ENCODE peak calls at places on chromosomes 12 and 14, in six cellular contexts. C is stimulated activated CD8-positive, alpha-beta memory T cell treated with anti-CD3 and anti-CD28 coated beads, Interleukin-12 subunit alpha, Interleukin-12 subunit beta, amount 100 ng/mL, for 4 hours; P is SHP77; X is CD8-positive, alpha-beta T cell; I is DND-41; S is KBM-7. Y is an unnamed sample.

GRCh38 chr14:75247286-75247922 is 31.2 kb upstream of the FOS start:
- DNase-seq in X (peak), P (no peak), S (peak), I (peak), C (peak), Y (no peak)

GRCh38 chr14:50823763-50824636 is 7.0 kb downstream of the NIN start:
- DNase-seq in S (peak), I (no peak), P (no peak), X (no peak), C (no peak), Y (no peak)

GRCh38 chr14:23121401-23121800 is 2.3 kb upstream of the CEBPE start:
- DNase-seq in C (no peak), S (no peak), I (no peak), P (no peak), X (no peak), Y (peak)

GRCh38 chr12:34597548-34598351 is 575.5 kb downstream of the ALG10 start:
- DNase-seq in C (no peak), I (no peak), P (no peak), X (no peak), S (no peak), Y (no peak)

GRCh38 chr12:120367924-120368788 is 808 bp downstream of the MSI1 start:
- DNase-seq in C (no peak), S (no peak), X (no peak), I (no peak), P (no peak), Y (no peak)

GRCh38 chr14:75578099-75578785 is at the start of gene FLVCR2:
- DNase-seq in C (peak), I (no peak), X (peak), P (no peak), S (peak), Y (peak)

GRCh38 chr12:27779837-27780611 is at the start of the genes KLHL42 and MANSC4:
- DNase-seq in C (peak), S (peak), P (peak), I (peak), X (peak), Y (peak)

GRCh38 chr14:50830932-50831703 is at the start of gene NIN:
- DNase-seq in S (peak), X (peak), I (peak), C (peak), P (peak), Y (peak)

GRCh38 chr12:54016478-54016964 is 7.7 kb downstream of the HOXC8 start:
- DNase-seq in C (no peak), X (no peak), S (no peak), I (no peak), P (peak), Y (peak)

GRCh38 chr12:108099085-108099484 is 30.0 kb upstream of the WSCD2 start:
- DNase-seq in X (no peak), I (no peak), S (peak), C (no peak), P (no peak), Y (peak)

GRCh38 chr12:79055926-79056674 is 191.5 kb downstream of the SYT1 start:
- DNase-seq in P (no peak), S (no peak), X (no peak), C (no peak), I (no peak), Y (peak)